ENCODE peak calls at places on chromosomes 1 and 21, in seven cellular contexts. M is HCT116; B is tibial nerve; D is hepatocyte; U is heart left ventricle; W is CD8-positive, alpha-beta T cell; J is PC-3. S is an unnamed sample. For H3K4me1 and H3K27me3, the result is how much of the 10 kb centered on the place peaks cover.

GRCh38 chr1:234244482-234244881 is 128.8 kb upstream of the COA6 start:
- DNase-seq in M (no peak), B (no peak), D (no peak), U (no peak), W (no peak), J (no peak), S (no peak)

GRCh38 chr1:168974117-168974516 is 132.4 kb upstream of the ATP1B1 start:
- DNase-seq in M (no peak), B (no peak), D (no peak), U (no peak), W (no peak), J (peak), S (no peak)

GRCh38 chr1:21665711-21666571 is 3.2 kb downstream of the RAP1GAP start:
- DNase-seq in M (no peak), B (no peak), D (no peak), U (no peak), W (peak), J (peak), S (no peak)

GRCh38 chr1:51569284-51570062 is 47.4 kb upstream of the OSBPL9 start:
- DNase-seq in M (peak), B (no peak), D (peak), U (no peak), W (no peak), J (peak), S (peak)

GRCh38 chr1:51488372-51489050 is 30.6 kb downstream of the EPS15 start:
- DNase-seq in M (no peak), B (no peak), D (no peak), U (no peak), W (no peak), J (no peak), S (no peak)

GRCh38 chr1:87795615-87796337 is 467.1 kb downstream of the LMO4 start:
- DNase-seq in M (no peak), B (no peak), D (peak), U (no peak), W (no peak), J (peak), S (no peak)

GRCh38 chr1:32406629-32407111 is 12.4 kb upstream of the BSDC1 start:
- DNase-seq in M (no peak), B (no peak), D (no peak), U (no peak), W (no peak), J (peak), S (no peak)

GRCh38 chr1:19772053-19772452 is 27.7 kb downstream of the TMCO4 start:
- DNase-seq in M (no peak), B (no peak), D (no peak), U (no peak), W (no peak), J (no peak), S (no peak)

GRCh38 chr1:31587720-31588423 is 11.6 kb downstream of the TINAGL1 start:
- DNase-seq in M (no peak), B (no peak), D (peak), U (peak), W (peak), J (peak), S (no peak)

GRCh38 chr1:189899686-189900495 is 577.8 kb downstream of the BRINP3 start:
- DNase-seq in M (no peak), B (no peak), D (no peak), U (no peak), W (no peak), J (no peak), S (peak)

GRCh38 chr1:84698718-84699117 is 8.5 kb upstream of the SSX2IP start:
- DNase-seq in M (peak), B (no peak), D (peak), U (no peak), W (no peak), J (peak), S (no peak)

GRCh38 chr1:246035060-246035531 is 472.0 kb downstream of the SMYD3 start:
- DNase-seq in M (no peak), B (no peak), D (no peak), U (no peak), W (no peak), J (no peak), S (no peak)

GRCh38 chr1:25618433-25618808 is 1.8 kb downstream of the MAN1C1 start:
- DNase-seq in M (no peak), B (no peak), D (no peak), U (no peak), W (no peak), J (no peak), S (no peak)

GRCh38 chr1:92877792-92878191 is 46.0 kb downstream of the RPL5 start:
- DNase-seq in M (no peak), B (no peak), D (no peak), U (no peak), W (no peak), J (no peak), S (no peak)

GRCh38 chr1:207836616-207837352 is 74.1 kb downstream of the CD34 start:
- DNase-seq in M (no peak), B (no peak), D (no peak), U (no peak), W (no peak), J (no peak), S (no peak)

GRCh38 chr1:182698977-182699672 is 14.7 kb upstream of the RGS8 start:
- DNase-seq in M (no peak), B (peak), D (no peak), U (no peak), W (no peak), J (no peak), S (no peak)
- H3K4me3 ChIP-seq in M (no peak), B (no peak), D (no peak), U (no peak), W (no peak), J (no peak), S (no peak)

GRCh38 chr21:36700295-36700960 is 1.5 kb downstream of the SIM2 start:
- DNase-seq in M (no peak), B (no peak), D (no peak), U (no peak), W (no peak), J (no peak), S (peak)
- H3K4me1 ChIP-seq in M (under half), B (under half), D (under half), U (half or more), W (under half), J (under half), S (under half)

GRCh38 chr1:209871430-209871829 is 43.7 kb downstream of the UTP25 start:
- DNase-seq in M (no peak), B (no peak), D (no peak), U (no peak), W (no peak), J (no peak), S (no peak)

GRCh38 chr1:209871006-209871405 is 43.2 kb downstream of the UTP25 start:
- DNase-seq in M (no peak), B (no peak), D (no peak), U (no peak), W (no peak), J (no peak), S (no peak)

GRCh38 chr1:209866201-209866600 is 38.4 kb downstream of the UTP25 start:
- DNase-seq in M (no peak), B (no peak), D (no peak), U (no peak), W (no peak), J (no peak), S (no peak)

GRCh38 chr1:209870151-209870831 is 42.5 kb downstream of the UTP25 start:
- DNase-seq in M (no peak), B (no peak), D (no peak), U (no peak), W (no peak), J (no peak), S (no peak)

GRCh38 chr1:209869242-209870149 is 41.7 kb downstream of the UTP25 start:
- DNase-seq in M (no peak), B (no peak), D (no peak), U (no peak), W (no peak), J (no peak), S (no peak)
- H3K27me3 ChIP-seq in M (under half), B (under half), D (under half), U (under half), W (under half), J (under half), S (under half)

GRCh38 chr1:156491151-156491949 is 9.2 kb downstream of the MEF2D start:
- DNase-seq in M (no peak), B (no peak), D (no peak), U (no peak), W (no peak), J (no peak), S (no peak)
- H3K4me3 ChIP-seq in M (no peak), B (peak), D (no peak), U (peak), W (peak), J (no peak), S (no peak)

DNA sequence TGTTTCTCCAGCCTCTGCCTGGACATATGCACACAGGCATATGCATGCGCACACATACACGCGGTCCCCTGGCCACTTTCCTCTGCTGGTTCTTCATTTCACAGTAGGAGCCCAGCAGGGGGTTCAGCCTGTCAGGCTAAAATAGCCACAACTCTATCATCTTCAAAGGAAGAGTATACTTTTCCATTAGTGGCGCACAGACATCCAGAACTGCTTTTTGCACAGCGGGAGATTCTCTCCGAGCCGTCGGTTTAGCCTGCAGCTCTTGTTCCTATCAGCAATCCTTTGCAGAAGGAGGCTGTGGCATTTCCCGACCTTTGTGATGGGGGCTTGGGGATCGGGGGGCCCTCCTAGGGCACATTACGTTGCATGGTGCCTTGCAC is 22.0 kb upstream of the KLHDC7A start:
- DNase-seq in M (no peak), B (no peak), D (no peak), U (no peak), W (no peak), J (no peak), S (no peak)
- H3K4me1 ChIP-seq in M (under half), B (under half), D (under half), U (under half), W (under half), J (under half), S (under half)

GRCh38 chr1:61084560-61084991 is 2.2 kb downstream of the NFIA start:
- DNase-seq in M (no peak), B (no peak), D (no peak), U (no peak), W (no peak), J (peak), S (no peak)

GRCh38 chr1:61085191-61086086 is 3.1 kb downstream of the NFIA start:
- DNase-seq in M (no peak), B (no peak), D (no peak), U (no peak), W (no peak), J (peak), S (no peak)

GRCh38 chr1:61083014-61083798 is 845 bp downstream of the NFIA start:
- DNase-seq in M (no peak), B (no peak), D (peak), U (peak), W (peak), J (peak), S (peak)

GRCh38 chr1:61082336-61083013 is at the start of gene NFIA:
- DNase-seq in M (peak), B (peak), D (peak), U (peak), W (peak), J (peak), S (peak)

GRCh38 chr1:61083799-61084385 is 1.5 kb downstream of the NFIA start:
- DNase-seq in M (no peak), B (no peak), D (no peak), U (no peak), W (no peak), J (peak), S (no peak)
- H3K27me3 ChIP-seq in M (under half), B (under half), D (under half), U (under half), W (under half), J (under half), S (under half)

GRCh38 chr1:96887501-96887900 is 165.9 kb downstream of the PTBP2 start:
- DNase-seq in M (no peak), B (no peak), D (no peak), U (no peak), W (no peak), J (no peak), S (no peak)
- H3K4me3 ChIP-seq in M (no peak), B (no peak), D (no peak), U (no peak), W (no peak), J (no peak), S (no peak)